ENCODE peak calls at places on chromosomes 4 and X, in four cellular contexts. Y is psoas muscle; I is CD4-positive, CD25-positive, alpha-beta regulatory T cell; J is neural progenitor cell. F is an unnamed sample.

GRCh38 chrX:11589573-11590110 is 76.1 kb downstream of the ARHGAP6 start:
- DNase-seq in I (no peak), Y (no peak), J (no peak), F (no peak)

GRCh38 chr4:137263206-137263605 is 269.1 kb downstream of the PCDH18 start:
- DNase-seq in I (no peak), Y (no peak), J (peak; percentile 63), F (no peak)

GRCh38 chr4:100422911-100423310 is 94.9 kb downstream of the EMCN start:
- DNase-seq in I (no peak), Y (no peak), J (no peak), F (no peak)

GRCh38 chr4:3193531-3194203 is 55.3 kb upstream of the MSANTD1 start:
- DNase-seq in Y (no peak), J (no peak), I (peak; percentile 63), F (peak; percentile 50)

GRCh38 chrX:23742693-23743622 is at the start of gene ACOT9:
- DNase-seq in Y (peak; percentile 95), I (peak; percentile 75), J (peak; percentile 92), F (no peak)

GRCh38 chr4:26510334-26510705 is 20.0 kb upstream of the CCKAR start:
- DNase-seq in Y (no peak), I (no peak), J (no peak), F (no peak)

GRCh38 chr4:102543030-102543505 is 41.9 kb downstream of the NFKB1 start:
- DNase-seq in Y (no peak), J (no peak), I (no peak), F (no peak)

GRCh38 chr4:106584590-106584989 is 216.0 kb upstream of the GIMD1 start:
- DNase-seq in Y (no peak), J (no peak), I (no peak), F (no peak)

GRCh38 chrX:68903111-68903510 is 74.3 kb downstream of the EFNB1 start:
- DNase-seq in I (no peak), J (peak; percentile 53), Y (no peak), F (no peak)
- H3K4me3 ChIP-seq in I (no peak overlapping the region), J (no peak overlapping the region), Y (no peak overlapping the region), F (no peak overlapping the region)

DNA sequence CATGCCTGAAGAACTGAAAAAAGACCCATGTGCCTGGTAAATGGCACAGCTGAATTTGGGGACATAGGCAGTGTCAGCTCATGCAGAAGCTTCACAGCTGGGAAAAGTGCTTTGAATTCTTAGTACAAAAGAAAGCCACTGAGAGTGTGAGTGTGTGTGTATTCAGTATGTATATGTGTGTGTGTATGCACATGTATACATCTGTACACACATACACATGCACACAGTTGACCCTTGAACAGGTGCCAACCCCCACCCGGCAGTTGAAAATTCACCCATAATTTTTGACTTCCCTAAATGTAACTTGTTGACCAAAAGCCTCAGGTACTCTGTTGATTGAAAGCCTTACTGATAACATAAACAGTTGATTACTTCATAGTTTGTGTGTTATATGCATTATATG is 49.5 kb upstream of the ENPP6 start:
- DNase-seq in I (no peak), J (no peak), Y (no peak), F (no peak)
- H3K4me3 ChIP-seq in I (peak overlapping the region; percentile 90), J (no peak overlapping the region), Y (no peak overlapping the region), F (peak overlapping the region; percentile 61)

GRCh38 chrX:153645151-153645550 is 1.9 kb upstream of the DUSP9 start:
- DNase-seq in J (no peak), Y (no peak), I (no peak), F (no peak)

GRCh38 chrX:153644356-153645125 is 2.5 kb upstream of the DUSP9 start:
- DNase-seq in Y (no peak), I (no peak), J (peak; percentile 60), F (no peak)

GRCh38 chrX:153642655-153643430 is 4.2 kb upstream of the DUSP9 start:
- DNase-seq in J (no peak), Y (no peak), I (no peak), F (no peak)

GRCh38 chrX:153642313-153642654 is 4.7 kb upstream of the DUSP9 start:
- DNase-seq in J (peak; percentile 74), Y (no peak), I (no peak), F (no peak)

DNA sequence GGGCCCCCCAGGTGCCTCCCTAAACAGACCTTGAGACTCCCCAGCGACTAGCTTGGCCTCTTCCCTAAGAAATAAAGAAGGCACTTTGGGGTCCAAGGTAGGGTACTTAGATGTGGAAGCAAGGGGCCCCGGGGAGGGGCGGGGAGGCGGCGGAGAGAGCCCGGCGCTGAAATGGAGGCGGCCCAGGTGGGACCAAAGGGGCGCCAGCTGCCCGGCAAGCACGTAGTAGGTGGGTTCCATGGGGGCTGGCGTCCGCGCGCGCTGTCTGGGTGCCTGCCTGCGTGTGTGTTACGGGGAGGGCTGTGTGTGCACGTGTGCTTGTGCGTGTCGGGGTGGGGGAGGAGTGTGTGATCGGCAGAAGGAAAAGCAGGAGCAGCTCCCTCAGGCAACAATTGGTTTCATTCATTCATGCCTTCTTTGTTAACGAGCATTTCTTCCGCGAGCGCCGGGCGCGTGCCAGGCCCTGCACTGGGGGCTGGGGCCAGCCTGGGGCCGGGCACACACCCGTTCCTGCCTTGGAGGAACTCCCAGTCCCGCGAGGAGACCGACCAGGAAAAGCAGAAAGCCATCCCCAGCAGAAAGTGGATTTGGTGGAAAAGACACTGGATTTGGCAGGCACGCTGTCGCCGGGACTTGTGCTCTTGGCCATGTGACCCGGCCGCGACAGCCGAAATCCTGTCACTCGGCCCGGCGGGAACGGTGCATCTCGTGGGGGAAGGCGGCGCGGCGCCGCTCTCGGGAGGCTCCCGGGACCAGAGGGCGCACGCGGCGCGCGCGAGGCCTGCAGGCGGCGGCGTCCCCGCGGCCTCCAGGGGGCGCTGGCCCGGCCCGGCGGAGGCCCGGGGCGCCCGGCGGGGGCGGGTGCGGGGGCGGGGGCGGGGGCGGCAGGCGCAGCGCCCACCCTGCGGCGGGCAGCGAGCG is 3.3 kb upstream of the DUSP9 start:
- DNase-seq in J (peak; percentile 61), I (no peak), Y (no peak), F (no peak)
- H3K4me3 ChIP-seq in J (peak overlapping the region; percentile 36), I (no peak overlapping the region), Y (peak overlapping the region; percentile 27), F (no peak overlapping the region)

GRCh38 chrX:107777536-107777832 is at the start of gene NCBP2L:
- DNase-seq in Y (no peak), I (no peak), J (no peak), F (no peak)
- H3K4me3 ChIP-seq in Y (peak within 1 kb of the TSS; percentile 72), I (peak within 1 kb of the TSS; percentile 84), J (peak within 1 kb of the TSS; percentile 56), F (no peak within 1 kb of the TSS)

F was measured in Jurkat, Clone E6-1.